ENCODE peak calls at places on chromosomes 5 and 9, in four cellular contexts. E is IMR-90, Y is PC-3, J is lung. B is an unnamed sample.

GRCh38 chr9:71796368-71796767 is 28.1 kb upstream of the CEMIP2 start:
- DNase-seq in E (no peak), Y (no peak), J (no peak), B (no peak)

GRCh38 chr5:93611900-93612898 is 29.2 kb downstream of the NR2F1 start:
- DNase-seq in E (peak; percentile 43), Y (peak; percentile 35), J (no peak), B (no peak)

GRCh38 chr9:85746309-85746708 is 4.6 kb upstream of the AGTPBP1 start:
- DNase-seq in E (no peak), Y (no peak), J (no peak), B (no peak)

GRCh38 chr5:102294996-102295395 is 1.1 kb downstream of the SLCO4C1 start:
- DNase-seq in E (no peak), Y (no peak), J (no peak), B (no peak)

GRCh38 chr9:110875275-110875674 is 163.0 kb downstream of the LPAR1 start:
- DNase-seq in E (no peak), Y (no peak), J (peak; percentile 33), B (no peak)

GRCh38 chr5:78647411-78647818 is 1.2 kb downstream of the LHFPL2 start:
- DNase-seq in E (peak; percentile 47), Y (peak; percentile 37), J (no peak), B (no peak)

GRCh38 chr9:79020266-79020665 is 551.5 kb upstream of the TLE4 start:
- DNase-seq in E (no peak), Y (no peak), J (no peak), B (no peak)

GRCh38 chr9:115395511-115396021 is 277.6 kb upstream of the TNC start:
- DNase-seq in E (peak; percentile 43), Y (peak; percentile 73), J (no peak), B (no peak)

GRCh38 chr5:7218146-7218545 is 177.8 kb upstream of the ADCY2 start:
- DNase-seq in E (no peak), Y (no peak), J (no peak), B (no peak)

GRCh38 chr9:127634021-127634420 is 21.9 kb downstream of the STXBP1 start:
- DNase-seq in E (no peak), Y (no peak), J (no peak), B (no peak)

GRCh38 chr9:84371737-84372136 is 31.2 kb upstream of the SLC28A3 start:
- DNase-seq in E (peak; percentile 82), Y (peak; percentile 70), J (peak; percentile 54), B (no peak)

GRCh38 chr9:124220551-124221451 is 36.9 kb upstream of the NEK6 start:
- DNase-seq in E (peak; percentile 52), Y (peak; percentile 93), J (no peak), B (no peak)

GRCh38 chr5:42759456-42759855 is 2.8 kb downstream of the CCDC152 start:
- DNase-seq in E (no peak), Y (peak; percentile 81), J (no peak), B (no peak)

GRCh38 chr5:147187163-147187562 is 47.7 kb upstream of the STK32A start:
- DNase-seq in E (no peak), Y (no peak), J (no peak), B (no peak)
- TF ChIP-seq CTCF in E (no peak), Y (no peak), J (no peak), B (no peak)

GRCh38 chr5:136769093-136769492 is 403.7 kb upstream of the TRPC7 start:
- DNase-seq in E (no peak), Y (no peak), J (no peak), B (no peak)
- H3K27ac ChIP-seq in E (no peak overlapping the region), Y (no peak overlapping the region), J (no peak overlapping the region), B (no peak overlapping the region)

DNA sequence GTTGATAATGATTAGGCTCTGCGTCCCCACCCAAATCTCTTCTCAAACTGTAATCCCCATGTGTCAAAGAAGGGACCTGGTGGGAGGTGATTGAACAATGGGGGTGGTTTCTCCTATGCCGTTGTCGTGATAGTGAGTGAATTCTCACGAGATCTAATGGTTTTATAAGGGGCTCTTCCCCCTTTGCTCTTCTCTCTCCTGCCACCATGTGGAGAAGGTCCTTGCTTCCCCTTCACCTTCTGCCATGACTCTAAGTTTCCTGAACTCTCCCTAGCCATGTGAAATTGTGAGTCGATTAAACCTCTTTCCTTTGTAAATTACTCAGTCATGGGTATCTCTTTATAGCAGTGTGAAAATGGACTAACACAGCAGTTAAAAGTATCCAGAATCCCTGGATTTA is 715.2 kb upstream of the DMAC1 start:
- DNase-seq in E (no peak), Y (no peak), J (no peak), B (no peak)
- TF ChIP-seq CTCF in E (no peak), Y (no peak), J (no peak), B (no peak)

GRCh38 chr9:113484258-113484730 is 20.8 kb downstream of the RGS3 start:
- DNase-seq in E (peak; percentile 28), Y (no peak), J (no peak), B (no peak)
- H3K27ac ChIP-seq in E (peak overlapping the region; percentile 96), Y (peak overlapping the region; percentile 75), J (no peak overlapping the region), B (no peak overlapping the region)

GRCh38 chr9:129471201-129472019 is 149.5 kb downstream of the C9orf50 start:
- DNase-seq in E (no peak), Y (no peak), J (no peak), B (no peak)

GRCh38 chr9:129472651-129473102 is 148.2 kb downstream of the C9orf50 start:
- DNase-seq in E (no peak), Y (no peak), J (no peak), B (no peak)

GRCh38 chr9:129476821-129477611 is 143.9 kb downstream of the C9orf50 start:
- DNase-seq in E (peak; percentile 49), Y (peak; percentile 43), J (no peak), B (no peak)

GRCh38 chr9:129473523-129474244 is 147.2 kb downstream of the C9orf50 start:
- DNase-seq in E (peak; percentile 58), Y (no peak), J (no peak), B (no peak)

DNA sequence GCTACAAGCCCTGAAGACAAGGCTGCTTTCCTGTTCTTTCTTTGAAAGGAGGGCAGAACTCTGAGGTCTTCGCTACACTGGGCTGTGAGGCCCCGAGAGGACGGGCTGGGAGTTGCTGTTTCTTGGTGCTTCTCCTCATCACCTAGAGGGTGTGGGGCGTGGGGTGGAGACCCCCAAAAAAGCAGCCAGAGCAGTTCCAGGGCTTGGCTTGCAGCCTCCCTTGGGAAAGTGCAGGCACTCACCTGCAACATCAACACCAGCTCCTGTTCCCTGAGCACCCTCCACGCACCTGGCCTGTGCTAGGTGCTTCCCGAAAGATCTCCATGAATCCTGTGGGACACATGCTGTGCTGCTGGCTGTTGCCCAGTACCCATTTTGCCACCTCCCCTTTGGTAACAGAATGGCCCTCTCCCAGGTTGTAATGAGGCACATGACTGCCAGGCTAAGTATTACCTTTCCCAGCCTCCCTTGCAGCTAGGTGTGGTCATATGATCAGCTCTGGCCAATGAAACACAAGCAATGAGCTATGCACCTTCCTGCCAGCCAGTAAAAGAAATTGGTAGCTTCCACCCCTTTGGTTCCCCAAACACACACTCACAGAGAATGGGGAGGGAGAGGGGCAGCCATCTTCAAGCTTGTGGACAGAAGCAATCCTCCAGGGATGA is 146.0 kb downstream of the C9orf50 start:
- DNase-seq in E (no peak), Y (no peak), J (no peak), B (no peak)
- TF ChIP-seq CTCF in E (no peak), Y (no peak), J (no peak), B (no peak)

GRCh38 chr9:692636-693459 is 148.6 kb upstream of the DMRT1 start:
- DNase-seq in E (no peak), Y (no peak), J (no peak), B (no peak)
- H3K27ac ChIP-seq in E (peak overlapping the region; percentile 95), Y (peak overlapping the region; percentile 77), J (peak overlapping the region; percentile 83), B (no peak overlapping the region)

DNA sequence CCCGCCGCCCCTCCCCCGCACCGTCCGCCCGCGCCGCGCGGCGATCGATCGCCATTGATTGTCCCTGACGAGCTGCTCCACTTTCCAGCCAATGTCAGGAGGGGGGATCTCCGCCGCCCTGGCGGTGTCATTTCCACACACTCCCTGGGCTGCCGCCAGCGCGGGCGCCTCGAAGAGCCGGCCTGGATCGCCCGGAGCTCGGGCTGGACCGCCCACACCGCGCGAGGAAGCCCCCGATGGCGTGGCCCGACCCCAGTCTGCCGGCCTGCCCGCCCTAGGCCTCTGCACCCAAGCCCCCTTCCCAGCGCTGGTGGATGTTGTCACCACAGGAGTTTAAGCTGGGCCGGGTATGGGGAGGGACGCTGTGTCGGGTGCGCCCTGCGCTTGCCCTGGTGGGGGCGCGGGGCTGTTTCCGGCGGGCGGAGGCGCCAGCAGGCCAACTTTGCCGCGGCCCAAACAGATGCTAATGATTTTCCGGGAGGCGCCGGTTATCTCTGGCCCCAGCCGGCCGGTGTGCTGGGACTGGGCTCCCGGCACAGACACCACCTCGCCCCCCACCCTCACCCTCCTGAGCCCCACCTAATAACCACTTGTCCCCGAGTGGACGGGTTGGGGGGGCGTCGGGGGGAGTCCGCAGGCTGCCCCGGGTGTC is 10.6 kb upstream of the CXXC5 start:
- DNase-seq in E (peak; percentile 74), Y (peak; percentile 78), J (peak; percentile 85), B (no peak)
- TF ChIP-seq CTCF in E (no peak), Y (peak; percentile 35), J (no peak), B (no peak)

DNA sequence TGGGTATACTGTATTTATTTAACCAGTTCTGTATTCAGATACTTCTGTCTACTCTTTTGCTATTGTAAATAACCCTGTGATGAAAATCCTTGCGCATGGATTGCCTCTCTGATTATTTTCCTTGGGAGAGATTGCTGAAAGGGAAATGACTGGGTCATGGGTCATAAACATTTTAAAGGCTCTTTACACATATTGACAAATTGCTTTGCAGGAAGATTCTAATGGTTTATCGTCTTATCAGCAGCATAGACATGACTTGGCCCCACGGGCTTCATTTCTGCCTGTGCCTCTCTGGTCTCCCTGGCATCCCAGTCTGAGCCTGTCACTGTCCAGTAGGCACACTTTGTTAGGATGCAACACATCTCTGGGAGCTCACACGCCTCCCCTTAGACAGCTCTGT is 52.3 kb downstream of the RGS3 start:
- DNase-seq in E (peak; percentile 79), Y (no peak), J (no peak), B (no peak)
- H3K27ac ChIP-seq in E (peak overlapping the region; percentile 36), Y (no peak overlapping the region), J (no peak overlapping the region), B (no peak overlapping the region)

GRCh38 chr9:121633144-121633714 is 18.2 kb upstream of the DAB2IP start:
- DNase-seq in E (no peak), Y (no peak), J (no peak), B (no peak)

GRCh38 chr9:121634329-121634784 is 17.1 kb upstream of the DAB2IP start:
- DNase-seq in E (no peak), Y (no peak), J (no peak), B (no peak)

GRCh38 chr9:121633736-121634135 is 17.7 kb upstream of the DAB2IP start:
- DNase-seq in E (no peak), Y (no peak), J (no peak), B (no peak)

GRCh38 chr9:121635300-121635699 is 16.1 kb upstream of the DAB2IP start:
- DNase-seq in E (no peak), Y (no peak), J (no peak), B (no peak)

GRCh38 chr9:121634800-121635261 is 16.6 kb upstream of the DAB2IP start:
- DNase-seq in E (peak; percentile 13), Y (peak; percentile 9), J (no peak), B (no peak)
- TF ChIP-seq CTCF in E (peak; percentile 56), Y (peak; percentile 45), J (no peak), B (no peak)

DNA sequence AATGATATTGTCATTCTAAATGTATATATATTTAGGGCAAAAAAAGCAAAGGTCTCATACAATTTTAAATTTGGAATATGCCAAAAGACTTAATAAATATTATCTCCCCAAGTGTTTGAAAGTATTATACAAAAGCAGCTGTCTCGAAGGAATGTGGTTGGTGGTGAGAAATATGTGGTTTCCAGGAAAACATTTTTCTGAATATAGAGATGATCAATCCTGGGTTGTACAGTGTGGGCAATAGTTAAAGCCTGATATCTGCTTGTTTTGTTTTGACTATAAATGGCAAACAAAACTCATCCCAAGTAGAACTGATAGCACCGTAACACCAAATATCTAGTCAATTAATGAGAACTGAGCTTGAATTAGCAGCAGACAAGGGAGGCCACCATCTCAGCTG is 391.8 kb upstream of the CD180 start:
- DNase-seq in E (no peak), Y (no peak), J (no peak), B (no peak)
- H3K27ac ChIP-seq in E (no peak overlapping the region), Y (no peak overlapping the region), J (no peak overlapping the region), B (no peak overlapping the region)